ENCODE peak calls at places on chromosome X, in six cellular contexts. X is endodermal cell, A is psoas muscle, B is epithelial cell of esophagus, E is choroid plexus epithelial cell, V is ovary. C is an unnamed sample.

GRCh38 chrX:107574054-107574683 is 54.1 kb upstream of the PRPS1 start:
- DNase-seq in A (no peak), V (no peak), B (peak; percentile 74), E (peak; percentile 68), X (no peak), C (no peak)

GRCh38 chrX:134453631-134454030 is 6.3 kb upstream of the HPRT1 start:
- DNase-seq in E (no peak), A (no peak), B (no peak), X (no peak), V (no peak), C (no peak)

GRCh38 chrX:153582896-153583295 is 16.0 kb downstream of the CCNQ start:
- DNase-seq in X (no peak), B (peak; percentile 29), E (peak; percentile 58), V (no peak), A (no peak), C (no peak)

GRCh38 chrX:500481-501010 is 113.8 kb upstream of the PPP2R3B start:
- DNase-seq in A (no peak), B (no peak), X (no peak), V (no peak), E (no peak), C (no peak)

GRCh38 chrX:53321943-53322497 is 40.6 kb upstream of the IQSEC2 start:
- DNase-seq in B (no peak), V (no peak), E (no peak), X (no peak), A (no peak), C (no peak)

GRCh38 chrX:103215037-103215767 is at the start of gene BEX4:
- DNase-seq in X (peak; percentile 97), A (peak; percentile 79), V (peak; percentile 89), E (peak; percentile 64), B (peak; percentile 66), C (peak; percentile 28)

GRCh38 chrX:71492086-71493065 is 40.5 kb upstream of the OGT start:
- DNase-seq in X (no peak), B (no peak), V (peak; percentile 56), E (no peak), A (peak; percentile 49), C (peak; percentile 13)

GRCh38 chrX:47206316-47206715 is 12.2 kb upstream of the CDK16 start:
- DNase-seq in X (no peak), E (peak; percentile 53), B (peak; percentile 37), A (no peak), V (no peak), C (no peak)

GRCh38 chrX:16559206-16559619 is 90.7 kb upstream of the S100G start:
- DNase-seq in V (no peak), A (no peak), B (no peak), E (no peak), X (no peak), C (peak; percentile 24)

GRCh38 chrX:119757979-119758681 is at the start of gene SOWAHD:
- DNase-seq in E (no peak), A (peak; percentile 34), V (peak; percentile 60), B (peak; percentile 24), X (peak; percentile 85), C (no peak)

GRCh38 chrX:109839694-109840358 is 106.8 kb upstream of the ACSL4 start:
- DNase-seq in A (peak; percentile 19), E (peak; percentile 69), B (peak; percentile 30), X (peak; percentile 77), V (no peak), C (no peak)

GRCh38 chrX:34586507-34586906 is 70.6 kb downstream of the TMEM47 start:
- DNase-seq in E (no peak), X (no peak), V (no peak), B (no peak), A (no peak), C (no peak)

GRCh38 chrX:34559325-34559724 is 97.8 kb downstream of the TMEM47 start:
- DNase-seq in E (peak; percentile 50), B (peak; percentile 60), V (no peak), X (peak; percentile 84), A (no peak), C (no peak)

GRCh38 chrX:81868979-81869378 is 667.1 kb downstream of the SH3BGRL start:
- DNase-seq in X (no peak), E (no peak), A (no peak), B (no peak), V (no peak), C (no peak)

GRCh38 chrX:115226929-115227328 is 7.0 kb downstream of the LRCH2 start:
- DNase-seq in X (peak; percentile 73), V (no peak), B (peak; percentile 36), A (no peak), E (peak; percentile 54), C (no peak)

GRCh38 chrX:37846934-37847732 is at the start of gene DYNLT3:
- DNase-seq in A (peak; percentile 83), E (peak; percentile 61), X (peak; percentile 90), V (peak; percentile 78), B (peak; percentile 73), C (no peak)

GRCh38 chrX:96771500-96771899 is 86.9 kb downstream of the DIAPH2 start:
- DNase-seq in V (no peak), E (no peak), A (no peak), B (no peak), X (no peak), C (no peak)

GRCh38 chrX:130704053-130705038 is 198.7 kb downstream of the ENOX2 start:
- DNase-seq in V (no peak), E (peak; percentile 47), B (peak; percentile 24), A (no peak), X (no peak), C (no peak)

GRCh38 chrX:13829995-13830394 is 13.1 kb upstream of the GPM6B start:
- DNase-seq in X (no peak), E (no peak), V (no peak), A (no peak), B (no peak), C (no peak)

GRCh38 chrX:13836575-13836974 is 19.7 kb upstream of the GPM6B start:
- DNase-seq in A (no peak), V (no peak), X (no peak), B (no peak), E (no peak), C (no peak)

GRCh38 chrX:13835825-13836224 is 18.9 kb upstream of the GPM6B start:
- DNase-seq in A (no peak), X (no peak), B (no peak), E (no peak), V (no peak), C (no peak)

GRCh38 chrX:13837290-13837745 is 20.4 kb upstream of the GPM6B start:
- DNase-seq in X (peak; percentile 70), V (no peak), B (no peak), E (peak; percentile 4), A (no peak), C (no peak)

GRCh38 chrX:13834316-13834715 is 17.4 kb upstream of the GPM6B start:
- DNase-seq in E (no peak), X (no peak), V (no peak), B (no peak), A (no peak), C (no peak)
- TF ChIP-seq CTCF in E (no peak), X (no peak), V (no peak), B (no peak), A (no peak), C (no peak)

GRCh38 chrX:132958086-132958703 is at the start of gene HS6ST2:
- DNase-seq in A (peak; percentile 18), E (no peak), B (peak; percentile 19), V (peak; percentile 60), X (peak; percentile 75), C (no peak)
- TF ChIP-seq CTCF in A (no peak), E (no peak), B (peak; percentile 18), V (no peak), X (peak; percentile 58), C (no peak)

GRCh38 chrX:68090266-68090665 is 343.0 kb downstream of the OPHN1 start:
- DNase-seq in X (no peak), V (no peak), E (peak; percentile 21), A (no peak), B (no peak), C (no peak)
- TF ChIP-seq CTCF in X (peak; percentile 38), V (no peak), E (peak; percentile 27), A (peak; percentile 11), B (peak; percentile 12), C (peak; percentile 15)

GRCh38 chrX:20442597-20442996 is 175.9 kb upstream of the RPS6KA3 start:
- DNase-seq in V (peak; percentile 68), A (peak; percentile 80), E (peak; percentile 92), X (peak; percentile 92), B (peak; percentile 85), C (peak; percentile 33)
- TF ChIP-seq CTCF in V (no peak), A (peak; percentile 69), E (peak; percentile 77), X (peak; percentile 82), B (peak; percentile 65), C (peak; percentile 54)

GRCh38 chrX:129449141-129449540 is 74.1 kb downstream of the SMARCA1 start:
- DNase-seq in B (no peak), V (no peak), E (peak; percentile 18), X (no peak), A (no peak), C (no peak)
- TF ChIP-seq CTCF in B (no peak), V (no peak), E (peak; percentile 40), X (peak; percentile 48), A (no peak), C (peak; percentile 17)